ENCODE peak calls at places on chromosome 6, in five cellular contexts. O is neural progenitor cell; K is left lung; P is Jurkat, Clone E6-1; Z is fibroblast of lung. W is an unnamed sample.

GRCh38 chr6:111614833-111615582 is 9.3 kb upstream of the TRAF3IP2 start:
- DNase-seq in O (peak), K (no peak), P (no peak), Z (no peak), W (no peak)

GRCh38 chr6:85569323-85569722 is 24.3 kb downstream of the SNX14 start:
- DNase-seq in O (no peak), K (no peak), P (no peak), Z (peak), W (no peak)

GRCh38 chr6:139743629-139744028 is 369.2 kb upstream of the CITED2 start:
- DNase-seq in O (no peak), K (no peak), P (no peak), Z (peak), W (no peak)

GRCh38 chr6:55594442-55594841 is 15.4 kb upstream of the HMGCLL1 start:
- DNase-seq in O (no peak), K (no peak), P (no peak), Z (no peak), W (no peak)

GRCh38 chr6:144012534-144012933 is 4.5 kb upstream of the PLAGL1 start:
- DNase-seq in O (no peak), K (no peak), P (no peak), Z (no peak), W (no peak)

GRCh38 chr6:132495604-132496079 is 17.3 kb downstream of the STX7 start:
- DNase-seq in O (no peak), K (no peak), P (no peak), Z (no peak), W (no peak)

GRCh38 chr6:3830806-3831205 is 18.4 kb upstream of the FAM50B start:
- DNase-seq in O (no peak), K (no peak), P (no peak), Z (no peak), W (no peak)

GRCh38 chr6:168301648-168302398 is 17.8 kb downstream of the DACT2 start:
- DNase-seq in O (peak), K (no peak), P (no peak), Z (no peak), W (no peak)

GRCh38 chr6:30988209-30988825 is 4.8 kb downstream of the MUC21 start:
- DNase-seq in O (no peak), K (no peak), P (no peak), Z (no peak), W (no peak)

GRCh38 chr6:147389463-147389862 is 119.0 kb upstream of the SAMD5 start:
- DNase-seq in O (no peak), K (no peak), P (no peak), Z (no peak), W (no peak)

GRCh38 chr6:140871911-140872310 is 1260.8 kb upstream of the GJE1 start:
- DNase-seq in O (no peak), K (no peak), P (no peak), Z (peak), W (no peak)

GRCh38 chr6:46491789-46492547 is 719 bp upstream of the RCAN2 start:
- DNase-seq in O (peak), K (peak), P (no peak), Z (peak), W (peak)

GRCh38 chr6:17703256-17703694 is 3.5 kb downstream of the NUP153 start:
- DNase-seq in O (no peak), K (no peak), P (peak), Z (peak), W (no peak)

GRCh38 chr6:163356324-163356723 is 58.2 kb upstream of the QKI start:
- DNase-seq in O (peak), K (peak), P (no peak), Z (peak), W (no peak)

GRCh38 chr6:53616450-53617357 is 48.9 kb downstream of the KLHL31 start:
- DNase-seq in O (no peak), K (no peak), P (no peak), Z (no peak), W (no peak)

GRCh38 chr6:12012231-12012565 is at the start of gene HIVEP1:
- DNase-seq in O (peak), K (no peak), P (no peak), Z (no peak), W (no peak)

GRCh38 chr6:141848029-141848890 is 284.5 kb upstream of the GJE1 start:
- DNase-seq in O (no peak), K (no peak), P (no peak), Z (no peak), W (no peak)

GRCh38 chr6:11767458-11767857 is 11.1 kb downstream of the ADTRP start:
- DNase-seq in O (no peak), K (no peak), P (no peak), Z (no peak), W (no peak)

GRCh38 chr6:6516643-6517042 is 71.9 kb upstream of the LY86 start:
- DNase-seq in O (no peak), K (no peak), P (no peak), Z (no peak), W (no peak)

GRCh38 chr6:24935753-24936152 is at the start of gene RIPOR2:
- DNase-seq in O (peak), K (peak), P (peak), Z (no peak), W (no peak)

GRCh38 chr6:12356983-12357972 is 67.1 kb downstream of the EDN1 start:
- DNase-seq in O (no peak), K (no peak), P (no peak), Z (no peak), W (no peak)

GRCh38 chr6:37125779-37126553 is 44.0 kb upstream of the PIM1 start:
- DNase-seq in O (peak), K (no peak), P (no peak), Z (no peak), W (no peak)

GRCh38 chr6:43217351-43217750 is 11.9 kb downstream of the DNPH1 start:
- DNase-seq in O (no peak), K (no peak), P (no peak), Z (no peak), W (no peak)

GRCh38 chr6:32774428-32774827 is 11.1 kb upstream of the HLA-DQB2 start:
- DNase-seq in O (no peak), K (no peak), P (no peak), Z (no peak), W (no peak)

GRCh38 chr6:64985726-64986125 is 721.3 kb downstream of the EYS start:
- DNase-seq in O (no peak), K (no peak), P (no peak), Z (peak), W (no peak)

GRCh38 chr6:135270676-135271536 is 89.8 kb downstream of the MYB start:
- DNase-seq in O (no peak), K (peak), P (no peak), Z (no peak), W (peak)

GRCh38 chr6:6711832-6712231 is 123.3 kb downstream of the LY86 start:
- DNase-seq in O (no peak), K (no peak), P (peak), Z (no peak), W (no peak)

GRCh38 chr6:2764610-2765165 is 505 bp upstream of the WRNIP1 start:
- DNase-seq in O (peak), K (peak), P (peak), Z (peak), W (peak)

GRCh38 chr6:144264270-144265060 is 20.7 kb upstream of the UTRN start:
- DNase-seq in O (peak), K (no peak), P (no peak), Z (peak), W (peak)

GRCh38 chr6:45376310-45377040 is 1.3 kb downstream of the SUPT3H start:
- DNase-seq in O (peak), K (no peak), P (no peak), Z (peak), W (no peak)

GRCh38 chr6:35919085-35919826 is 1.6 kb downstream of the SRPK1 start:
- DNase-seq in O (peak), K (no peak), P (no peak), Z (peak), W (no peak)

GRCh38 chr6:162478191-162478642 is 249.3 kb downstream of the PRKN start:
- DNase-seq in O (no peak), K (no peak), P (peak), Z (no peak), W (no peak)

GRCh38 chr6:142846459-142846831 is 98.5 kb downstream of the HIVEP2 start:
- DNase-seq in O (no peak), K (no peak), P (no peak), Z (peak), W (no peak)

GRCh38 chr6:15063253-15063853 is 182.5 kb upstream of the JARID2 start:
- DNase-seq in O (no peak), K (peak), P (no peak), Z (no peak), W (no peak)

GRCh38 chr6:44472250-44472945 is 84.9 kb downstream of the CDC5L start:
- DNase-seq in O (peak), K (no peak), P (no peak), Z (no peak), W (no peak)

GRCh38 chr6:34237722-34238506 is 1.2 kb downstream of the HMGA1 start:
- DNase-seq in O (peak), K (peak), P (peak), Z (no peak), W (no peak)

GRCh38 chr6:3208096-3208774 is 19.2 kb downstream of the TUBB2B start:
- DNase-seq in O (no peak), K (no peak), P (no peak), Z (peak), W (peak)

GRCh38 chr6:36656441-36656840 is 22.1 kb upstream of the CDKN1A start:
- DNase-seq in O (no peak), K (no peak), P (no peak), Z (no peak), W (no peak)

GRCh38 chr6:81451787-81452186 is 300.7 kb downstream of the TENT5A start:
- DNase-seq in O (no peak), K (no peak), P (no peak), Z (peak), W (no peak)

GRCh38 chr6:137117605-137118004 is 55.8 kb downstream of the IL22RA2 start:
- DNase-seq in O (no peak), K (no peak), P (no peak), Z (no peak), W (no peak)
- H3K4me3 ChIP-seq in O (no peak), K (no peak), P (no peak), Z (no peak), W (no peak)

DNA sequence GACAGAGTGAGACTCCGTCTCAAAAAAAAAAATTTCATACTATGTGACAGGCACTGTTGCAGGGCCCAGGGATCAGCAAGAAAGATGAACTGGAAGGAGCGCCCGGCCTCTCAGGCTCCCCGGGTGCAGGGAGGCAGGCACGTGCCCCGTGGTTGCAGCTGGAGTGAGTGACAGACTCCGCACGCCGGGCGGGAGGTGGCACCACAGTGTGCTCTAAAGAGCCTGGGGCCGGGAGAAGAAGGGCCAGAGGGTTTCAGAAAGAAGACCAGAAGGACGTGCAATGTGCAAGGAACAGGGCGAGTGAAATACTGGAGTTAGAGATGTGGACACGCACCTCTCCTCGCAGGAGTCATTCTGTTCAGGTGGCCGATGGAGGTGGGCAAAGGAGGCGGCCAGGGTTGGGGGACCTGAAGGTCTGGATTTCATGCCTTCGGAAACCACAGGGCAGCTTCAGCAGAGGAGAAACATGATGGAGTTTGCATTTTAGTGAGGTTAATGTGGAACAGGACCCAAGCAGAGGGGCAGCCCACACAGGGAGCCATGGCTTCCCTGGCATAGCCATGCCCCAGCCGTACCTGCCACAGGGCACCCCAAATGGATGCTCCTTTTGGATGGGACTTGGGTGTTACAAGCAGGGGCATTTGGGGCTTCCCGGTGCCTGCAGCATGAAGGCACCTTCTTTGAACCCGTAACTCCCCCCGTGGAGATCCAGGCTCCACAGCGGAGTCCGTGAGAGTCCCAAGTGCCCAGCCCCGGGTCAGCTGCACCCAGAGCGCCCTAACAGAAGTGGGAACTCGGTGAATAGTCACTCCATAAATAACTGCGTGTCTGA is 226.2 kb downstream of the ERMARD start:
- DNase-seq in O (no peak), K (peak), P (no peak), Z (no peak), W (no peak)
- H3K4me3 ChIP-seq in O (no peak), K (no peak), P (no peak), Z (no peak), W (no peak)

GRCh38 chr6:40588070-40588384 is 863 bp upstream of the LRFN2 start:
- DNase-seq in O (no peak), K (no peak), P (no peak), Z (no peak), W (no peak)
- H3K4me3 ChIP-seq in O (peak), K (no peak), P (peak), Z (no peak), W (peak)

GRCh38 chr6:7917729-7918128 is 7.1 kb upstream of the TXNDC5 start:
- DNase-seq in O (no peak), K (no peak), P (no peak), Z (no peak), W (no peak)
- H3K4me3 ChIP-seq in O (no peak), K (no peak), P (no peak), Z (no peak), W (no peak)

GRCh38 chr6:27599859-27600532 is 127.1 kb upstream of the ZNF184 start:
- DNase-seq in O (no peak), K (no peak), P (no peak), Z (no peak), W (no peak)

GRCh38 chr6:27604986-27605385 is 132.1 kb upstream of the ZNF184 start:
- DNase-seq in O (peak), K (no peak), P (no peak), Z (no peak), W (no peak)

GRCh38 chr6:27608916-27609883 is 136.3 kb upstream of the ZNF184 start:
- DNase-seq in O (peak), K (no peak), P (peak), Z (peak), W (no peak)

GRCh38 chr6:27601668-27602254 is 128.9 kb upstream of the ZNF184 start:
- DNase-seq in O (peak), K (no peak), P (no peak), Z (no peak), W (no peak)

GRCh38 chr6:27605401-27606342 is 132.8 kb upstream of the ZNF184 start:
- DNase-seq in O (peak), K (no peak), P (no peak), Z (peak), W (no peak)
- H3K4me3 ChIP-seq in O (peak), K (no peak), P (no peak), Z (peak), W (peak)

GRCh38 chr6:156336096-156336495 is 441.1 kb upstream of the ARID1B start:
- DNase-seq in O (peak), K (no peak), P (no peak), Z (no peak), W (no peak)
- H3K4me3 ChIP-seq in O (no peak), K (no peak), P (no peak), Z (no peak), W (no peak)

GRCh38 chr6:160036331-160036695 is 67.4 kb downstream of the IGF2R start:
- DNase-seq in O (no peak), K (no peak), P (no peak), Z (no peak), W (no peak)
- H3K4me3 ChIP-seq in O (no peak), K (no peak), P (no peak), Z (no peak), W (no peak)

GRCh38 chr6:74940211-74940610 is 265.6 kb downstream of the COL12A1 start:
- DNase-seq in O (no peak), K (no peak), P (no peak), Z (no peak), W (no peak)
- H3K4me3 ChIP-seq in O (no peak), K (no peak), P (no peak), Z (no peak), W (no peak)

DNA sequence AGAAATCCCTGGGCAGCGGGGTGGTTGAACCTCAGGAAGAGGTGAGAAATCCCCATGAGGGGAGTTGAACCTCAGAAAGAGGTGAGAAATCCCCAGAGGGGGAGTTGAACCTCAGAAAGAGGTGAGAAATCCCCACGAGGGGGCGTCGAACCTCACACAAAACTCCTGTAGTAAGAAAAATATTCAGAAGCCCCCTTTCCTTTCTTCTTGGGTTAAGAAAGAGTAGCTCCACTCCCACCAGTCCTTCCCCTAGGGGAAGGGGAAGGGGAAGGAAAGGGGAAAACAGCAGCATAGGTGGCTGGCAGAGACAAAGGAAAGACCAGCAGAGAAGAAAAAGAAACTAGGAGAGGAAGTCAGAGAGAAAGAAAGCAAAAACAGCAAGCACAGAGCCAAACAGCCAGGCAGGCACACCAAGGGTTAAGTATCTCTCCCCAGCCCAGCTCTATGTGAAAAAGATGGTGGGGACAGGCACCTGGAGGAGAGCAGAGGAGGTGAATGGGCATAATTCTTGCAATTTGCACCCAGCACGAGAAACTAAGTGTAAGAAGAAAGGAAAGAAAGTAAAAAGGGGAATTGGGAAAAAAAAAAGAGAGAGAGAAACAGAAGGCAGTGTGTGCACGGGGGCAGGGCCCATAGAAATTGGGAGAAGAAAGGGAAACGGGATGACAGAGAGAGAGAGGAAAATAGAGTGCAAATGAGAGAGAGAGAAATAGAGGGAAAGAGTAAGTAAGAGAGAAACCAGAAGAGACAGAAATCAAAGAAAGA is 88.2 kb downstream of the PLG start:
- DNase-seq in O (peak), K (no peak), P (peak), Z (no peak), W (no peak)
- H3K4me3 ChIP-seq in O (peak), K (no peak), P (no peak), Z (no peak), W (peak)

DNA sequence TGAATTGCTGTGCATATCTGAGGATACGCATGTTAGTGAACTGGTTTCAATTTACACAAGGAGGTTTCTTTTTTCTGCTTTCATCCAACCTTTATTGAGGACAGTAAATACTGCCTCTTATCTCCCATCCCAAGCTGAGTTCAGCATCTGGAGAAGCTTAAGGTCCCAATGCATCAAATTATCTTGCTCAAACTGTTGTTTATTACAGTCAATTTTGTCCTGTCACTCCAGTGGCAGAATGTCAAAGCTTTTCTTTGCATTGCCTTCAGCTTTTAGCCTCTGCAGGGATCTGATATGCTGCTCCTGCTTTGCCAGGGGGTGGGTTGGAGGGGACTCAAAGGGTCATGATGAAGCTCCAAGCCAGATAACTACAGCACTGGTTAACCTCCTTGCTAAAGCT is 435.4 kb upstream of the SOX4 start:
- DNase-seq in O (no peak), K (no peak), P (no peak), Z (no peak), W (no peak)
- H3K4me3 ChIP-seq in O (no peak), K (no peak), P (no peak), Z (no peak), W (no peak)